ENCODE peak calls at places on chromosomes 16 and 17, in six cellular contexts. F is MM.1S, I is K562, U is lung, M is esophagus muscularis mucosa, G is adrenal gland. C is an unnamed sample. For H3K27me3, the result is how much of the 10 kb centered on the place peaks cover.

GRCh38 chr17:11204991-11205390 is 36.0 kb upstream of the SHISA6 start:
- DNase-seq in I (no peak), G (no peak), U (no peak), M (no peak), F (no peak), C (no peak)

GRCh38 chr17:48375356-48375755 is 54.7 kb downstream of the SKAP1 start:
- DNase-seq in M (no peak), F (no peak), G (no peak), I (no peak), U (no peak), C (no peak)

GRCh38 chr16:12064291-12064690 is 87.8 kb downstream of the SNX29 start:
- DNase-seq in I (no peak), F (no peak), M (no peak), G (no peak), U (no peak), C (no peak)

GRCh38 chr16:12455287-12455798 is 348.3 kb downstream of the CPPED1 start:
- DNase-seq in M (no peak), F (peak), I (peak), G (peak), U (peak), C (peak)

GRCh38 chr16:15811778-15812750 is 44.8 kb downstream of the MYH11 start:
- DNase-seq in M (no peak), U (no peak), F (no peak), G (no peak), I (no peak), C (no peak)

GRCh38 chr17:4631836-4632582 is 9.5 kb downstream of the ALOX15 start:
- DNase-seq in F (no peak), U (no peak), M (no peak), I (no peak), G (no peak), C (no peak)

GRCh38 chr16:62077998-62078397 is 41.8 kb upstream of the CDH8 start:
- DNase-seq in M (no peak), U (no peak), F (peak), I (no peak), G (no peak), C (no peak)

GRCh38 chr16:70647461-70648359 is 1.4 kb downstream of the IL34 start:
- DNase-seq in U (no peak), I (no peak), G (no peak), M (no peak), F (no peak), C (no peak)

GRCh38 chr17:2093349-2093748 is 38.4 kb downstream of the HIC1 start:
- DNase-seq in U (peak), G (no peak), F (no peak), M (no peak), I (no peak), C (no peak)

GRCh38 chr17:11953924-11954323 is 43.4 kb downstream of the ZNF18 start:
- DNase-seq in M (no peak), G (no peak), I (no peak), U (no peak), F (no peak), C (no peak)

GRCh38 chr16:2698103-2698870 is 16.0 kb downstream of the KCTD5 start:
- DNase-seq in M (no peak), F (no peak), I (no peak), G (no peak), U (no peak), C (no peak)

DNA sequence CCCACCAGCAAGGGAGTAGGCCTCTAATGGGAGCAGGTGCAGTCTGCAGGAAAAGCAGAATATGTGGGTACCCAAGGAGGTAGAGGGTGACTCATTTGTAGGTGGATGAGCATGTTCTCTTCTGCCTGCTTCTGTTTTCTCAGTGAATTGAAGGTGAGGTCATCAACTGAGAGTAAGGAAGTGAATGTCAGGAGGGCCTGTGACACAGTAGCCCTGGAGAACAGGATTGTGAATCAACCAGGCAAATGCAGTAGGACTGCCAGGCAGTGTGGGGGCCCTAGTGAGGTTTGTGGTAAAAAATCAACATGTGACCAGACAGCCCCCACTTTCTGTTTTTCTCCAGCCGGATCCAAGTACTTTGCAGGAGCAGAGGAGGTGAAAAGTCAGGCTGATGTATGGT is 150.5 kb upstream of the SOX9 start:
- DNase-seq in G (no peak), I (no peak), F (no peak), M (no peak), U (no peak), C (no peak)
- TF ChIP-seq CTCF in G (no peak), I (no peak), F (no peak), M (no peak), U (no peak), C (no peak)

GRCh38 chr16:19173059-19173458 is 5.0 kb downstream of the SYT17 start:
- DNase-seq in G (no peak), I (no peak), M (no peak), U (no peak), F (no peak), C (no peak)

GRCh38 chr16:19172098-19172780 is 4.2 kb downstream of the SYT17 start:
- DNase-seq in M (no peak), G (no peak), F (no peak), U (no peak), I (no peak), C (no peak)

GRCh38 chr16:19175492-19176262 is 7.6 kb downstream of the SYT17 start:
- DNase-seq in M (no peak), I (no peak), G (no peak), F (no peak), U (no peak), C (no peak)

GRCh38 chr16:19174478-19174877 is 6.4 kb downstream of the SYT17 start:
- DNase-seq in U (no peak), I (no peak), M (no peak), F (no peak), G (no peak), C (no peak)

GRCh38 chr16:19173649-19174383 is 5.8 kb downstream of the SYT17 start:
- DNase-seq in M (no peak), U (no peak), G (no peak), I (no peak), F (no peak), C (no peak)
- H3K27ac ChIP-seq in M (no peak), U (no peak), G (no peak), I (no peak), F (no peak), C (no peak)

GRCh38 chr16:84619103-84619460 is 1.2 kb upstream of the COTL1 start:
- DNase-seq in G (no peak), U (no peak), F (no peak), M (no peak), I (no peak), C (no peak)

GRCh38 chr16:84616515-84616914 is 1.4 kb downstream of the COTL1 start:
- DNase-seq in U (no peak), I (no peak), G (no peak), M (no peak), F (no peak), C (no peak)

GRCh38 chr16:84617068-84617630 is 729 bp downstream of the COTL1 start:
- DNase-seq in F (no peak), I (no peak), M (no peak), G (no peak), U (no peak), C (no peak)

GRCh38 chr16:84617631-84618427 is at the start of gene COTL1:
- DNase-seq in G (peak), F (peak), M (peak), I (peak), U (peak), C (peak)

GRCh38 chr16:84618428-84619102 is 687 bp upstream of the COTL1 start:
- DNase-seq in I (peak), U (no peak), G (peak), F (no peak), M (no peak), C (no peak)
- H3K27me3 ChIP-seq in I (under half), U (under half), G (under half), F (under half), M (under half), C (under half)

DNA sequence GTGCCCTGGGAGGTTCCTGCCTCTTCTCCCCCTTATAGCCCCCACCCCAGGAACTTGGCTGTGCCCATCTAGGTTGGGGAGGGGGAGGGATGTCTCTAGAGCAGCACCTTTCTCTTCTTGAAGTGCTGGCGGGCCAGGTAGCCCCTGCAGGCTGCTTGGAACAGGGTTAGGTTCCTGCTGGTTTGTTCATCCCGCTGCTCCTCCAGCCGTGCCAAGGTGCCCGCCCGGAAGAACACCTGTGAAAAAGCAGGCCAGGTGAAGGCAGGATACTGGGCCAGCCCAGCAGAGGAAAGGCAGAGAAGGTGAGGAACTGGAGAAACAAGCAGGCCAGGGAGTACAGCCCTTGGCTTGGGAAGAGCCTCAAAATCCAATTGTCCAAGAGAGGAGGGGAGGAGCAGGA is 56.6 kb downstream of the PIPOX start:
- DNase-seq in G (no peak), M (no peak), I (no peak), U (no peak), F (no peak), C (no peak)
- TF ChIP-seq CTCF in G (no peak), M (no peak), I (no peak), U (no peak), F (no peak), C (no peak)